ENCODE peak calls at places on chromosomes 12 and 14, in eight cellular contexts. J is glutamatergic neuron; B is ACHN; H is fibroblast of villous mesenchyme; X is activated naive CD8-positive, alpha-beta T cell treated with anti-CD3 and anti-CD28 coated beads, Interleukin-2, amount 50 U/mL, for 24 hours; Y is NCI-H1092 treated with DMSO at 0.1 percent for 48 hours; V is activated T-cell treated with anti-CD3 and anti-CD28 coated beads for 1 hour; I is HT-29. O is an unnamed sample.

GRCh38 chr12:118023461-118023860 is 7.0 kb downstream of the RFC5 start:
- DNase-seq in J (no peak), B (no peak), H (no peak), X (no peak), Y (no peak), V (no peak), I (no peak), O (no peak)

GRCh38 chr12:96457191-96457930 is 32.0 kb upstream of the CFAP54 start:
- DNase-seq in J (no peak), B (no peak), H (no peak), X (no peak), Y (no peak), V (no peak), I (peak), O (peak)

GRCh38 chr12:104599272-104599984 is 142.7 kb downstream of the CHST11 start:
- DNase-seq in J (no peak), B (no peak), H (no peak), X (no peak), Y (no peak), V (no peak), I (no peak), O (no peak)

GRCh38 chr12:130868412-130868811 is 3.5 kb upstream of the RAN start:
- DNase-seq in J (no peak), B (no peak), H (no peak), X (no peak), Y (no peak), V (no peak), I (no peak), O (no peak)

GRCh38 chr12:14417717-14418116 is 52.2 kb downstream of the ATF7IP start:
- DNase-seq in J (peak), B (peak), H (peak), X (peak), Y (no peak), V (peak), I (peak), O (peak)

GRCh38 chr12:84585996-84586395 is 326.6 kb downstream of the SLC6A15 start:
- DNase-seq in J (no peak), B (no peak), H (no peak), X (no peak), Y (no peak), V (no peak), I (no peak), O (no peak)

GRCh38 chr14:70981005-70981952 is 74.0 kb downstream of the PCNX1 start:
- DNase-seq in J (no peak), B (peak), H (no peak), X (no peak), Y (no peak), V (no peak), I (no peak), O (no peak)

GRCh38 chr14:55332654-55333570 is 61.7 kb downstream of the FBXO34 start:
- DNase-seq in J (no peak), B (peak), H (peak), X (no peak), Y (no peak), V (no peak), I (peak), O (peak)

GRCh38 chr12:92943482-92944250 is 14.6 kb upstream of the EEA1 start:
- DNase-seq in J (no peak), B (peak), H (peak), X (no peak), Y (no peak), V (no peak), I (no peak), O (peak)

GRCh38 chr12:29796823-29797263 is 13.1 kb upstream of the TMTC1 start:
- DNase-seq in J (no peak), B (peak), H (peak), X (no peak), Y (no peak), V (no peak), I (peak), O (peak)

GRCh38 chr14:85461432-85462133 is 68.4 kb upstream of the FLRT2 start:
- DNase-seq in J (no peak), B (no peak), H (no peak), X (no peak), Y (no peak), V (no peak), I (no peak), O (no peak)

GRCh38 chr14:72544615-72545387 is 349.1 kb downstream of the DPF3 start:
- DNase-seq in J (no peak), B (no peak), H (no peak), X (no peak), Y (no peak), V (no peak), I (no peak), O (peak)

GRCh38 chr12:64098709-64099354 is 123.3 kb downstream of the KICS2 start:
- DNase-seq in J (no peak), B (peak), H (no peak), X (no peak), Y (peak), V (no peak), I (no peak), O (no peak)

GRCh38 chr12:39723831-39724230 is 104.2 kb upstream of the ABCD2 start:
- DNase-seq in J (peak), B (peak), H (peak), X (no peak), Y (no peak), V (no peak), I (no peak), O (peak)

GRCh38 chr12:120230326-120230973 is 29.5 kb upstream of the RPLP0 start:
- DNase-seq in J (peak), B (peak), H (peak), X (no peak), Y (no peak), V (no peak), I (peak), O (peak)

GRCh38 chr12:51519755-51520154 is 71.3 kb upstream of the SCN8A start:
- DNase-seq in J (no peak), B (no peak), H (no peak), X (no peak), Y (no peak), V (no peak), I (no peak), O (no peak)

GRCh38 chr12:43758247-43758727 is 303 bp downstream of the PUS7L start:
- DNase-seq in J (peak), B (peak), H (peak), X (peak), Y (peak), V (no peak), I (peak), O (peak)

GRCh38 chr12:92973614-92974013 is 44.5 kb upstream of the EEA1 start:
- DNase-seq in J (no peak), B (peak), H (peak), X (no peak), Y (no peak), V (no peak), I (peak), O (peak)

GRCh38 chr12:93336344-93336743 is 41.4 kb upstream of the NUDT4 start:
- DNase-seq in J (no peak), B (no peak), H (no peak), X (no peak), Y (no peak), V (no peak), I (no peak), O (peak)

GRCh38 chr14:68328509-68328908 is 464.4 kb downstream of the ZFP36L1 start:
- DNase-seq in J (no peak), B (no peak), H (no peak), X (no peak), Y (no peak), V (no peak), I (no peak), O (no peak)

GRCh38 chr12:57524814-57525614 is 2.4 kb downstream of the MBD6 start:
- DNase-seq in J (peak), B (no peak), H (no peak), X (no peak), Y (no peak), V (no peak), I (no peak), O (no peak)

GRCh38 chr14:67919259-67919658 is 99.7 kb downstream of the RAD51B start:
- DNase-seq in J (no peak), B (no peak), H (peak), X (no peak), Y (no peak), V (no peak), I (no peak), O (no peak)

GRCh38 chr12:88998421-88998820 is 353.9 kb downstream of the DUSP6 start:
- DNase-seq in J (no peak), B (no peak), H (no peak), X (no peak), Y (no peak), V (no peak), I (no peak), O (no peak)

GRCh38 chr12:88639361-88639760 is 59.1 kb upstream of the KITLG start:
- DNase-seq in J (no peak), B (no peak), H (peak), X (no peak), Y (peak), V (no peak), I (no peak), O (no peak)

GRCh38 chr12:110382683-110383082 is 20.8 kb downstream of the ANAPC7 start:
- DNase-seq in J (no peak), B (no peak), H (no peak), X (no peak), Y (no peak), V (no peak), I (no peak), O (no peak)

GRCh38 chr14:68628605-68629310 is 164.1 kb downstream of the ZFP36L1 start:
- DNase-seq in J (no peak), B (no peak), H (no peak), X (peak), Y (no peak), V (peak), I (peak), O (no peak)

GRCh38 chr12:13152281-13152680 is 44.2 kb upstream of the EMP1 start:
- DNase-seq in J (no peak), B (no peak), H (peak), X (no peak), Y (no peak), V (no peak), I (no peak), O (no peak)

GRCh38 chr12:182381-182883 is 31.5 kb downstream of the SLC6A12 start:
- DNase-seq in J (no peak), B (peak), H (peak), X (no peak), Y (no peak), V (no peak), I (no peak), O (peak)

GRCh38 chr14:73695997-73696396 is 18.2 kb downstream of the PNMA1 start:
- DNase-seq in J (no peak), B (no peak), H (no peak), X (no peak), Y (no peak), V (no peak), I (no peak), O (no peak)

GRCh38 chr14:72595152-72595551 is 298.7 kb downstream of the DPF3 start:
- DNase-seq in J (no peak), B (no peak), H (no peak), X (no peak), Y (no peak), V (no peak), I (no peak), O (no peak)

GRCh38 chr12:125160556-125160955 is 95.3 kb downstream of the AACS start:
- DNase-seq in J (no peak), B (no peak), H (no peak), X (no peak), Y (no peak), V (no peak), I (no peak), O (no peak)

O was measured in M059J.